ENCODE peak calls at places on chromosome 16, in four cellular contexts. W, G, O and D are unnamed samples.

GRCh38 chr16:22262460-22262859 is 34.7 kb upstream of the POLR3E start:
- DNase-seq in G (peak; percentile 54), O (no peak), W (no peak), D (peak; percentile 23)

GRCh38 chr16:23174622-23175021 is 7.9 kb upstream of the SCNN1G start:
- DNase-seq in W (no peak), G (peak; percentile 10), O (peak; percentile 13), D (no peak)

GRCh38 chr16:5314377-5314776 is 216.8 kb upstream of the EEF2KMT start:
- DNase-seq in O (no peak), G (no peak), W (no peak), D (no peak)

GRCh38 chr16:50038756-50039529 is 13.9 kb downstream of the CNEP1R1 start:
- DNase-seq in G (no peak), W (no peak), O (no peak), D (no peak)

GRCh38 chr16:65622161-65622560 is 500.3 kb upstream of the CDH11 start:
- DNase-seq in G (no peak), W (no peak), O (no peak), D (no peak)

GRCh38 chr16:81901483-81901882 is 109.8 kb downstream of the SDR42E1 start:
- DNase-seq in O (peak; percentile 13), W (no peak), G (no peak), D (no peak)

GRCh38 chr16:89026121-89026612 is 49.2 kb upstream of the CBFA2T3 start:
- DNase-seq in O (no peak), G (peak; percentile 47), W (no peak), D (no peak)

GRCh38 chr16:85037050-85037410 is 9.4 kb downstream of the KIAA0513 start:
- DNase-seq in O (peak; percentile 86), W (peak; percentile 36), G (peak; percentile 97), D (peak; percentile 72)

GRCh38 chr16:29318037-29318436 is 88.5 kb downstream of the NPIPB11 start:
- DNase-seq in G (no peak), W (no peak), O (no peak), D (no peak)

GRCh38 chr16:67593701-67594100 is 31.4 kb downstream of the CTCF start:
- DNase-seq in O (no peak), G (no peak), W (no peak), D (no peak)
- TF ChIP-seq CTCF in O (no peak), G (no peak), W (no peak), D (no peak)

GRCh38 chr16:13331918-13332317 is 430.5 kb downstream of the SHISA9 start:
- DNase-seq in G (no peak), O (no peak), W (no peak), D (no peak)
- TF ChIP-seq CTCF in G (peak; percentile 1), O (no peak), W (no peak), D (peak; percentile 39)

GRCh38 chr16:60686824-60687223 is 1349.4 kb downstream of the CDH8 start:
- DNase-seq in W (no peak), O (no peak), G (no peak), D (no peak)
- TF ChIP-seq CTCF in W (no peak), O (no peak), G (no peak), D (no peak)

GRCh38 chr16:30533748-30534367 is 800 bp downstream of the ZNF747 start:
- DNase-seq in G (peak; percentile 10), O (peak; percentile 11), W (no peak), D (no peak)

GRCh38 chr16:30534368-30535105 is at the start of gene ZNF747:
- DNase-seq in W (no peak), O (peak; percentile 83), G (peak; percentile 73), D (peak; percentile 62)

GRCh38 chr16:30533146-30533522 is 1.5 kb downstream of the ZNF747 start:
- DNase-seq in O (no peak), W (no peak), G (no peak), D (no peak)

GRCh38 chr16:30535106-30535776 is 583 bp upstream of the ZNF747 start:
- DNase-seq in O (no peak), G (peak; percentile 25), W (no peak), D (no peak)

GRCh38 chr16:30535777-30536190 is 1.1 kb upstream of the ZNF747 start:
- DNase-seq in W (no peak), O (peak; percentile 74), G (peak; percentile 71), D (peak; percentile 64)
- TF ChIP-seq CTCF in W (peak; percentile 70), O (peak; percentile 81), G (peak; percentile 66), D (peak; percentile 65)

DNA sequence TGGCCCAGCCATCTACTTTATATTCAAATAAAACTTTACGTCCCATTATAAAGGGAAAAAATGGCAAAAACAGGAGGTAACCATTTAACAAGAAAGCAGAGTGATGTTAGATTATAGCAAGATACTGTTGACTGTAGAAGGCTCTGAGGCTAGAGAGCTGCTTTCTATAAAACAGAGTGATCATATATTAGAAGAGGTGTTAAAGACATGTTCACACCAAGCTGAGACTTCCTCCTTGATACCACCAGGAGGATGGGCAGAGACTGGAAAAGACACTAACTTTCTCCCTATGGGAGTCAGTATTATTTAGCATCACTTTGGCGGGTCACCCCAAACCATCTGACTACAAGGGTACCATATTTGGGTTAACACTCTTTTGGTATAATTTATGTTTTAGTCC is 697 bp upstream of the CIITA start:
- DNase-seq in O (no peak), G (no peak), W (no peak), D (no peak)
- TF ChIP-seq CTCF in O (no peak), G (no peak), W (no peak), D (no peak)

DNA sequence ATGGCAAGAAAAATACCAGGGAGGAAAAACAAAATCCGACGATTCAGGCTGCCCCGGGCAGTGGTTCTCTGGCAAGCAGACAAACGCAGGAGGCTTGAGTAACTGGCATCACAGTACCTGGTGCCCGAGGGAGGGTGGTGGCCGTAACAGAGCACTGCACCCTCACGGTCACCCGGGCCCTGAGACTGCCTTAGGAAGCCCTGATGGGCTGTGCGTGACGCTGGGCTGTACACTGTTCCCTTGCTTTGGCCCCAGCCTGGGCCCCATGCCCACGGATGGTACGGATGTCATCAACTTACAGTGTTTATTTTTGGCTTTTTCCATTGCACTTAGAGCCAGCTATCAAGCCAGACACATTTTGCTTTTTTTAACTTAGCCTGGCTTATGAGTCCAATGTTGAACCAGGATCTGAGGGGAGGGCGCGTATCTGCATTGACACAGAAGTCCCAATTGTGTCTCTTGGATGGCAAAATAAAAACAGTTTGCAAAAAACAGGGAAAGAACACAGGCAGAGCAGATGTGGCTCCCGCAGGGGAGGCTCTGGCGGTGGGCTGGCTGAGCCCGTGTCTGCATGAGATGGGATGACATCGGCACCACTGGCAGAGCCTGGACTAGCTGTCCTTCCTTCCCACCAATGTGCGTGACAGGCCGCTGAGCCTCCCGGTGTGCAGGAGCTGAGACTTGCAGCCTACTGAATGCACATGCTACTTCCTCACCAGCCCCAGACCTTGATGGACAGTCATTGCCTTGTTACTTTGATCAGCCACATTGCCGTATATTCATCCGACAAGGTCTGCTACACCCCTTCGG is 287.7 kb downstream of the FOXL1 start:
- DNase-seq in W (no peak), O (peak; percentile 15), G (no peak), D (no peak)
- TF ChIP-seq CTCF in W (no peak), O (no peak), G (no peak), D (peak; percentile 32)

DNA sequence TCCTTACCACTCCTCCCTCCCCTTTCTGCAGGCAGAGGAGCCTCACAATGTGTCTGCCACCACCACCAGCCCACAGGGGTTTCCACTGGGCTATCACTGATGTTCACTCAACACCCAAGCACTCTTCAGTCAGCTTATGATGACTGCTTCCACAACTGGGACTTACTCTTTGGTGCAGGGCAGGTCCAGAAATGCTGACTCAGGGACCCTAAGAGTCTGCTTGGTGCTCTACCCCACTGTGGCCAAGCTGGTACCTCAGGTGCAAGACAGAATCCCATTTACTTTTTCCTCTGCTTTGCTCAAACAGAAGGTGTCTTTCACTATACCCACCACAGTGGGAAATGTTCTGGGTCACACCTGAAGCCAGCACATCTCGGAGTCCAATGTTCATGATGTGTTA is 40.1 kb downstream of the ZNF267 start:
- DNase-seq in G (no peak), W (no peak), O (no peak), D (no peak)
- TF ChIP-seq CTCF in G (no peak), W (no peak), O (no peak), D (no peak)

DNA sequence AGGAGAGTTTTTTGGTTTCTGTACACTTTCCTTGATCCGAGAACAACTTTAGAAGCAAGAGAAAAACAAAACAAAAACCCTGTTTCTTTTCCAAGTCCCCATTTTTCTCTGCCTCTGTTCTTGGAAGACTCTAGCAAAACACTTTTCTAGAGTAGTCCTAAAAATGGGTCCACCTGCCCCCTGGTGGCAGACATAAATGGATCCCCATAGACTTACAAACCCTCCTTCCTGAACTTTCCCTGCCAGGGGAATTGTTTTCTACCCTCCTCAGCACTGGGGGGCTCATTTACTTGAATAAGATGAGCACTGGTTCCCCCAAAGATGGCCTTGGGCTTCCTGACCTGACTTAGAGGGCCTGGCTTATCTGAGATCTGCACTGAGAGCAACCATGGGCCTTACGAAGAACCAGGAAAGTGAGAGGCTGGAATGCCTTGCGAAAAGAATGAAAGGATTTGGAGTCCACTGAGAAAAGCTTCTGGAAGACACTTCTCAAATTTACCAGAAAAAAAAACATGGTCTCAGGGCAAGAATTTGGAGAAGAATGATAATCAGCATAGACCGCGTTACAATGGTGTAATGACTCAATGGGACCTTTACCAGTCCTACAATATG is 48.0 kb upstream of the CDYL2 start:
- DNase-seq in O (peak; percentile 5), G (peak; percentile 38), W (no peak), D (peak; percentile 21)
- TF ChIP-seq CTCF in O (peak; percentile 11), G (peak; percentile 53), W (peak; percentile 56), D (peak; percentile 82)

GRCh38 chr16:897200-897543 is 73.6 kb downstream of the LMF1 start:
- DNase-seq in W (no peak), G (no peak), O (no peak), D (no peak)
- TF ChIP-seq CTCF in W (no peak), G (no peak), O (no peak), D (no peak)

DNA sequence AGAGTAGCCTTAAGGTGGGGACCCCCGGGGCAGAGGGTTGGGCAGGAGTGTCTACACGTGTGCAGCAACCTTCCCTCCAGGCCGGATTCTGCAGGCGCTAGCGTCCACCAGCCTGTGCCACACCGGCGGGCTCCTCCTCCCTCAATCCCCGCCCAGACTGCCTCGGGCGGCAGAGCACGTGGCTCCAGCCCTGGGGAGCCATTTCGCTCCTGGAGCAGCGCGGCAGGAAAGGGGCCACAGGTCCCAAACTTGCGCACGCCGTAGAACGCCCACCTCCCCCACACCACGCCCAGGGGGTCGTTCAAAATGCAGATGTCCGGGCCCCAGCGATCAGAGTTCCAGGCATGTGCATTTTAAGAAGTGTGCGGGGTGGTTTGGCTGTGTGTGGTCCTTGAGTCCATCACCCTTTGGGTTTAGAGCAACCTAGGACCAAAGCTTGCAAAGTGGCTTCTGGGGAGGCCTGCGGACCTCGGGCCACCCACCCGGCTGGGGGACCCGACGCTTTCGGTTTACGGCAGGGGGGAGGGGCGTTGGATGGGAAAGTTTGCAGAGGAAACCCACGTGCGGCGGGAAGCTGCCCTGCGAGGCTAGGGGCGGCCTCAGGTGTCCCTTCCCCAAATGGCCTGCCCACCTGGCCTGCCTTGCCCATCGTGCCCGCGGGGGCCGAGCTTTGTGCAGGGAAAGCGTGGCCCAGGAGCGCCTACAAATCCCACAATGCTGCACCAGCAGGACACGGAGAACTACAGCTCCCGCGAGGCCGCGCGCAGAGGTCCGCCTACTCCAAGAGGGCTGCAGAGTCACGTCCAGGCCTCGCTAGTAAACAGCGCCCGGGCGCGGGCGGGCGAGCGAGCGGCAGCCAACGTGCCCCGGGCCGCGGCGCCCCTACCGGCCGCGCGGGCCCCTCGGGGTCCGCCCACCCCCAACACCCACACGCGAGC is 1.4 kb downstream of the TFAP4 start:
- DNase-seq in G (peak; percentile 91), W (peak; percentile 76), O (peak; percentile 89), D (peak; percentile 92)
- TF ChIP-seq CTCF in G (no peak), W (no peak), O (peak; percentile 28), D (peak; percentile 47)